ENCODE peak calls at places on chromosomes 2 and 18, in six cellular contexts. One of them, this sample, is unnamed.

GRCh38 chr2:202377308-202377736 is 1.2 kb downstream of the BMPR2 start:
- DNase-seq in upper lobe of right lung: peak; percentile 80
- DNase-seq in psoas muscle: peak; percentile 76
- DNase-seq in hepatocyte: peak; percentile 48
- DNase-seq in GM23338: peak; percentile 43
- DNase-seq in ovary: peak; percentile 51
- DNase-seq in this sample: peak; percentile 7

GRCh38 chr18:28091197-28091596 is 85.7 kb downstream of the CDH2 start:
- DNase-seq in upper lobe of right lung: no peak
- DNase-seq in psoas muscle: no peak
- DNase-seq in hepatocyte: no peak
- DNase-seq in GM23338: no peak
- DNase-seq in ovary: no peak
- DNase-seq in this sample: no peak

GRCh38 chr18:49340446-49340845 is 120.0 kb downstream of the DYM start:
- DNase-seq in upper lobe of right lung: no peak
- DNase-seq in psoas muscle: no peak
- DNase-seq in hepatocyte: no peak
- DNase-seq in GM23338: no peak
- DNase-seq in ovary: no peak
- DNase-seq in this sample: peak; percentile 18

GRCh38 chr18:31646332-31646822 is 38.0 kb downstream of the B4GALT6 start:
- DNase-seq in upper lobe of right lung: no peak
- DNase-seq in psoas muscle: no peak
- DNase-seq in hepatocyte: no peak
- DNase-seq in GM23338: no peak
- DNase-seq in ovary: no peak
- DNase-seq in this sample: no peak

GRCh38 chr2:127086800-127087737 is 19.9 kb downstream of the BIN1 start:
- DNase-seq in upper lobe of right lung: no peak
- DNase-seq in psoas muscle: peak; percentile 85
- DNase-seq in hepatocyte: peak; percentile 82
- DNase-seq in GM23338: peak; percentile 67
- DNase-seq in ovary: peak; percentile 95
- DNase-seq in this sample: peak; percentile 93

GRCh38 chr18:506264-506663 is 5.8 kb upstream of the COLEC12 start:
- DNase-seq in upper lobe of right lung: no peak
- DNase-seq in psoas muscle: no peak
- DNase-seq in hepatocyte: no peak
- DNase-seq in GM23338: no peak
- DNase-seq in ovary: no peak
- DNase-seq in this sample: no peak

GRCh38 chr2:96913398-96914202 is 43.7 kb upstream of the SEMA4C start:
- DNase-seq in upper lobe of right lung: no peak
- DNase-seq in psoas muscle: no peak
- DNase-seq in hepatocyte: no peak
- DNase-seq in GM23338: no peak
- DNase-seq in ovary: no peak
- DNase-seq in this sample: no peak

GRCh38 chr2:42464631-42465030 is 29.2 kb downstream of the KCNG3 start:
- DNase-seq in upper lobe of right lung: no peak
- DNase-seq in psoas muscle: no peak
- DNase-seq in hepatocyte: peak; percentile 40
- DNase-seq in GM23338: no peak
- DNase-seq in ovary: no peak
- DNase-seq in this sample: no peak

GRCh38 chr18:79664525-79665125 is 15.0 kb upstream of the CTDP1 start:
- DNase-seq in upper lobe of right lung: no peak
- DNase-seq in psoas muscle: no peak
- DNase-seq in hepatocyte: peak; percentile 51
- DNase-seq in GM23338: no peak
- DNase-seq in ovary: no peak
- DNase-seq in this sample: peak; percentile 39

GRCh38 chr2:200382883-200383282 is 76.4 kb downstream of the SPATS2L start:
- DNase-seq in upper lobe of right lung: no peak
- DNase-seq in psoas muscle: no peak
- DNase-seq in hepatocyte: no peak
- DNase-seq in GM23338: peak; percentile 59
- DNase-seq in ovary: no peak
- DNase-seq in this sample: no peak

GRCh38 chr2:239587836-239588235 is 187.0 kb upstream of the HDAC4 start:
- DNase-seq in upper lobe of right lung: no peak
- DNase-seq in psoas muscle: peak; percentile 28
- DNase-seq in hepatocyte: no peak
- DNase-seq in GM23338: no peak
- DNase-seq in ovary: peak; percentile 0
- DNase-seq in this sample: no peak

GRCh38 chr18:57627488-57627887 is 5.9 kb upstream of the NARS1 start:
- DNase-seq in upper lobe of right lung: no peak
- DNase-seq in psoas muscle: no peak
- DNase-seq in hepatocyte: no peak
- DNase-seq in GM23338: no peak
- DNase-seq in ovary: no peak
- DNase-seq in this sample: peak; percentile 38

GRCh38 chr2:135637456-135638087 is 104.1 kb upstream of the UBXN4 start:
- DNase-seq in upper lobe of right lung: no peak
- DNase-seq in psoas muscle: no peak
- DNase-seq in hepatocyte: no peak
- DNase-seq in GM23338: no peak
- DNase-seq in ovary: no peak
- DNase-seq in this sample: no peak

GRCh38 chr18:69585696-69586095 is 185.0 kb downstream of the DOK6 start:
- DNase-seq in upper lobe of right lung: no peak
- DNase-seq in psoas muscle: no peak
- DNase-seq in hepatocyte: no peak
- DNase-seq in GM23338: no peak
- DNase-seq in ovary: no peak
- DNase-seq in this sample: no peak

GRCh38 chr2:42513252-42513918 is 19.6 kb upstream of the KCNG3 start:
- DNase-seq in upper lobe of right lung: no peak
- DNase-seq in psoas muscle: no peak
- DNase-seq in hepatocyte: peak; percentile 72
- DNase-seq in GM23338: peak; percentile 95
- DNase-seq in ovary: no peak
- DNase-seq in this sample: peak; percentile 48

GRCh38 chr2:161992526-161992925 is 81.5 kb downstream of the DPP4 start:
- DNase-seq in upper lobe of right lung: no peak
- DNase-seq in psoas muscle: no peak
- DNase-seq in hepatocyte: no peak
- DNase-seq in GM23338: no peak
- DNase-seq in ovary: no peak
- DNase-seq in this sample: no peak

GRCh38 chr2:161990741-161991140 is 83.3 kb downstream of the DPP4 start:
- DNase-seq in upper lobe of right lung: no peak
- DNase-seq in psoas muscle: no peak
- DNase-seq in hepatocyte: peak; percentile 28
- DNase-seq in GM23338: no peak
- DNase-seq in ovary: no peak
- DNase-seq in this sample: peak; percentile 82

GRCh38 chr2:161991991-161992390 is 82.0 kb downstream of the DPP4 start:
- DNase-seq in upper lobe of right lung: no peak
- DNase-seq in psoas muscle: no peak
- DNase-seq in hepatocyte: no peak
- DNase-seq in GM23338: no peak
- DNase-seq in ovary: no peak
- DNase-seq in this sample: no peak

GRCh38 chr2:161990036-161990435 is 84.0 kb downstream of the DPP4 start:
- DNase-seq in upper lobe of right lung: no peak
- DNase-seq in psoas muscle: no peak
- DNase-seq in hepatocyte: no peak
- DNase-seq in GM23338: no peak
- DNase-seq in ovary: no peak
- DNase-seq in this sample: no peak

DNA sequence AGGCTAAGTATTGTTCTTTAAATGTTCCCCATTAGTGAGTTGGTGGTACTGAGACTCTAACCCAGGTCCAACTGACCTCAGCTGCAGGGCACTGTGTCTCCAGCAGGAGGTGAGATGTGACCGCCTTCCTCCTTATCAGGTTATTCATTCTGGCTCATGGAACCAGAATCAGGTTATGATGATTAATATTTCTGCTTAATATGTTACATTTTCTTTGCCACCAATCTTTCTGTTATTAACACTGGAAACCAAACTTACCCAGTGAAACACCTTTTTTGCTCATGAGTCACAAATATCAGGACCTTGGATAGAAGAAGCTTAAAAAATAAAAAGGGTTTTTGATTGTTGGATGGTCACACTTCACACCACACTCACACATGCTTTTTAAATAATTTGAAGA is 85.4 kb downstream of the DPP4 start:
- DNase-seq in upper lobe of right lung: no peak
- DNase-seq in psoas muscle: no peak
- DNase-seq in hepatocyte: no peak
- DNase-seq in GM23338: peak; percentile 59
- DNase-seq in ovary: no peak
- DNase-seq in this sample: no peak
- TF ChIP-seq CTCF in upper lobe of right lung: no peak
- TF ChIP-seq CTCF in psoas muscle: no peak
- TF ChIP-seq CTCF in hepatocyte: no peak
- TF ChIP-seq CTCF in GM23338: peak; percentile 69
- TF ChIP-seq CTCF in ovary: no peak
- TF ChIP-seq CTCF in this sample: peak; percentile 53

DNA sequence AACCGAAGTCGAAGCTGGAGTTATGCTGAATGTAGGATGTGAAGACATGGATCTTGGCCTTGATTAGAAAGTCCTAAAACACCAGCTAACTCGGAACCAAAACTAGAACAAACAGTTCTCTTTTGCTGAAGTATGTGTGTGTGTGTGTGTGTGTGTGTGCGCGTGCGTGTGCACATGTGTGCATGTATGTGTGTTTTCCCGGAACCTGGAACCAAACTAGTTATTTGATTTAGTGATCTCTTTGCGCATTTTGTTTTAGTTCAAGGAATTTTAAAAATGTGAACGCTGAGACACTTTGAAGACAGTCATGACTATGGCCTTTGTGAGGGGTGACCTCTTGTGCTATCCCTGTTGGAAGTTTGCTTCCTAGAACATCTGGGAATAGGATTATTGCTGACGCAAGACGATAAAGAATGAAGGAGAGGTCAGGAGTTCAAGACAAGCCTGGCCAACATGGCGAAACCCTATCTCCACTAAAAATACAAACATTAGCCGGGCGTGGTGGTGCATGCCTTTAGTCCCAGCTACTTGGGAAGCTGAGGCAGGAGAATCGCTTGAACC is 23.8 kb downstream of the FHL2 start:
- DNase-seq in upper lobe of right lung: no peak
- DNase-seq in psoas muscle: no peak
- DNase-seq in hepatocyte: no peak
- DNase-seq in GM23338: no peak
- DNase-seq in ovary: peak; percentile 68
- DNase-seq in this sample: peak; percentile 79
- H3K36me3 ChIP-seq in upper lobe of right lung: no peaks in the 10 kb centered on the region
- H3K36me3 ChIP-seq in psoas muscle: no peaks in the 10 kb centered on the region
- H3K36me3 ChIP-seq in hepatocyte: no peaks in the 10 kb centered on the region
- H3K36me3 ChIP-seq in GM23338: no peaks in the 10 kb centered on the region
- H3K36me3 ChIP-seq in ovary: no peaks in the 10 kb centered on the region
- H3K36me3 ChIP-seq in this sample: peaks cover 97% of the 10 kb centered on the region

GRCh38 chr2:176117162-176117822 is 714 bp downstream of the HOXD10 start:
- DNase-seq in upper lobe of right lung: no peak
- DNase-seq in psoas muscle: no peak
- DNase-seq in hepatocyte: no peak
- DNase-seq in GM23338: no peak
- DNase-seq in ovary: no peak
- DNase-seq in this sample: no peak

GRCh38 chr2:176120369-176121307 is 1.9 kb upstream of the HOXD9 start:
- DNase-seq in upper lobe of right lung: no peak
- DNase-seq in psoas muscle: no peak
- DNase-seq in hepatocyte: no peak
- DNase-seq in GM23338: no peak
- DNase-seq in ovary: no peak
- DNase-seq in this sample: no peak

GRCh38 chr2:176118606-176119370 is 2.2 kb downstream of the HOXD10 start:
- DNase-seq in upper lobe of right lung: no peak
- DNase-seq in psoas muscle: no peak
- DNase-seq in hepatocyte: no peak
- DNase-seq in GM23338: peak; percentile 94
- DNase-seq in ovary: no peak
- DNase-seq in this sample: no peak

GRCh38 chr2:176115883-176116813 is at the start of gene HOXD10:
- DNase-seq in upper lobe of right lung: no peak
- DNase-seq in psoas muscle: peak; percentile 81
- DNase-seq in hepatocyte: no peak
- DNase-seq in GM23338: peak; percentile 92
- DNase-seq in ovary: peak; percentile 62
- DNase-seq in this sample: no peak

GRCh38 chr2:176117823-176118376 is 1.3 kb downstream of the HOXD10 start:
- DNase-seq in upper lobe of right lung: no peak
- DNase-seq in psoas muscle: no peak
- DNase-seq in hepatocyte: no peak
- DNase-seq in GM23338: no peak
- DNase-seq in ovary: no peak
- DNase-seq in this sample: no peak
- H3K27me3 ChIP-seq in upper lobe of right lung: peaks cover 100% of the 10 kb centered on the region
- H3K27me3 ChIP-seq in psoas muscle: peaks cover 90% of the 10 kb centered on the region
- H3K27me3 ChIP-seq in hepatocyte: peaks cover 99% of the 10 kb centered on the region
- H3K27me3 ChIP-seq in GM23338: peaks cover 100% of the 10 kb centered on the region
- H3K27me3 ChIP-seq in ovary: no peaks in the 10 kb centered on the region
- H3K27me3 ChIP-seq in this sample: peaks cover 97% of the 10 kb centered on the region

GRCh38 chr2:26769501-26769850 is 5.4 kb downstream of the SLC35F6 start:
- DNase-seq in upper lobe of right lung: no peak
- DNase-seq in psoas muscle: no peak
- DNase-seq in hepatocyte: no peak
- DNase-seq in GM23338: no peak
- DNase-seq in ovary: no peak
- DNase-seq in this sample: no peak

GRCh38 chr2:26767894-26768487 is 3.9 kb downstream of the SLC35F6 start:
- DNase-seq in upper lobe of right lung: no peak
- DNase-seq in psoas muscle: no peak
- DNase-seq in hepatocyte: no peak
- DNase-seq in GM23338: no peak
- DNase-seq in ovary: no peak
- DNase-seq in this sample: no peak

GRCh38 chr2:26772064-26773001 is 8.2 kb downstream of the SLC35F6 start:
- DNase-seq in upper lobe of right lung: peak; percentile 88
- DNase-seq in psoas muscle: peak; percentile 98
- DNase-seq in hepatocyte: peak; percentile 66
- DNase-seq in GM23338: no peak
- DNase-seq in ovary: peak; percentile 87
- DNase-seq in this sample: peak; percentile 23

GRCh38 chr2:26768759-26769500 is 4.8 kb downstream of the SLC35F6 start:
- DNase-seq in upper lobe of right lung: peak; percentile 86
- DNase-seq in psoas muscle: peak; percentile 88
- DNase-seq in hepatocyte: peak; percentile 45
- DNase-seq in GM23338: no peak
- DNase-seq in ovary: no peak
- DNase-seq in this sample: peak; percentile 49

DNA sequence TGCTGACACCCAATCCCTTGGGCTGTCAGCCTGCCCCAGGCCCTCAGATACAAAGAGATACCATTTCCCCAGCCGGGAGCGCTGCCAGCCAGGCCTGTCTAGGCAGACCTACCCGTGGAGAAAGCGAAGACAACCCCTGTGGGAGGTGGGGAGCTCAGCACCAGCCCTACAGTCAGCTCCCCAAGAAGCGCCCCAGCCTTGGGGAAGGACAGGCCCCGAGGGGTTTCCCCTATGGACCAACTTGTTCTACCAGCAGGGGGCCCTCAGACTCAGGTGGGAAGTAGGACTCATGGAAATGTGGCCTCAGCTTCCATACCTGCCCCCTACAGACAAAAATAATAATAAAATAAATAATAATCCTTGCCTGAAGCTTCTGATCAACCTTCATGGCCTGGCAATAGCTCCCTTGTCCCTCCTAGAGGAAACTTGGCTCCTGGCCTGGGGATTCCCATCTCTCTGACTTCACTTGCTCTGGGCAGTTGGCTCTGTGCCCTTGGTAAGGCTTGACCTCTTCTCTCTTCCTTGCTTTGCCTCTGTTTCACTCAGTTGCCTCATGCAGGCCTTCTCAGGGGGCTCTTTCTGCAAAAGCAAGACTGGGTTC is 7.0 kb downstream of the SLC35F6 start:
- DNase-seq in upper lobe of right lung: no peak
- DNase-seq in psoas muscle: peak; percentile 92
- DNase-seq in hepatocyte: peak; percentile 56
- DNase-seq in GM23338: peak; percentile 70
- DNase-seq in ovary: peak; percentile 86
- DNase-seq in this sample: peak; percentile 41
- TF ChIP-seq CTCF in upper lobe of right lung: peak; percentile 33
- TF ChIP-seq CTCF in psoas muscle: peak; percentile 26
- TF ChIP-seq CTCF in hepatocyte: no peak
- TF ChIP-seq CTCF in GM23338: peak; percentile 37
- TF ChIP-seq CTCF in ovary: no peak
- TF ChIP-seq CTCF in this sample: peak; percentile 60

This sample was measured in brain microvascular endothelial cell.